ENCODE peak calls at places on chromosome 6, in five cellular contexts. Y is CD8-positive, alpha-beta memory T cell; Z is stomach; L is K562; O is adipocyte. D is an unnamed sample.
A peak's percentile ranks its signal among the peaks of the same experiment; 100 is the strongest.

GRCh38 chr6:27605401-27606342 is 132.8 kb upstream of the ZNF184 start:
- DNase-seq in Y (no peak), Z (no peak), L (peak; percentile 91), O (peak; percentile 67), D (peak; percentile 80)

GRCh38 chr6:151690768-151691562 is 116.5 kb upstream of the ESR1 start:
- DNase-seq in Y (peak; percentile 23), Z (no peak), L (no peak), O (peak; percentile 15), D (peak; percentile 50)

GRCh38 chr6:33875696-33876095 is 71.9 kb upstream of the MLN start:
- DNase-seq in Y (no peak), Z (no peak), L (no peak), O (no peak), D (no peak)

GRCh38 chr6:141133346-141133745 is 999.4 kb upstream of the GJE1 start:
- DNase-seq in Y (no peak), Z (no peak), L (no peak), O (peak; percentile 19), D (no peak)

GRCh38 chr6:144266091-144266649 is 19.0 kb upstream of the UTRN start:
- DNase-seq in Y (no peak), Z (peak; percentile 29), L (peak; percentile 23), O (peak; percentile 95), D (peak; percentile 92)

GRCh38 chr6:18289283-18289682 is 25.0 kb upstream of the DEK start:
- DNase-seq in Y (no peak), Z (no peak), L (no peak), O (no peak), D (no peak)

GRCh38 chr6:150452642-150453243 is 83.9 kb downstream of the IYD start:
- DNase-seq in Y (no peak), Z (no peak), L (no peak), O (no peak), D (no peak)

GRCh38 chr6:14948586-14949245 is 297.2 kb upstream of the JARID2 start:
- DNase-seq in Y (no peak), Z (no peak), L (no peak), O (no peak), D (no peak)

GRCh38 chr6:57224769-57225515 is 2.8 kb upstream of the RAB23 start:
- DNase-seq in Y (no peak), Z (no peak), L (peak; percentile 53), O (peak; percentile 62), D (peak; percentile 61)

GRCh38 chr6:128208078-128208477 is 307.2 kb upstream of the THEMIS start:
- DNase-seq in Y (no peak), Z (no peak), L (no peak), O (peak; percentile 29), D (peak; percentile 65)

GRCh38 chr6:163240556-163240955 is 174.0 kb upstream of the QKI start:
- DNase-seq in Y (no peak), Z (no peak), L (no peak), O (no peak), D (no peak)

GRCh38 chr6:83417880-83418663 is 12.8 kb downstream of the ME1 start:
- DNase-seq in Y (no peak), Z (no peak), L (peak; percentile 67), O (peak; percentile 83), D (peak; percentile 90)

GRCh38 chr6:170553686-170554085 is 483 bp upstream of the TBP start:
- DNase-seq in Y (no peak), Z (peak; percentile 32), L (no peak), O (peak; percentile 76), D (peak; percentile 68)

GRCh38 chr6:40845588-40845987 is 193.4 kb downstream of the UNC5CL start:
- DNase-seq in Y (no peak), Z (peak; percentile 53), L (peak; percentile 66), O (peak; percentile 54), D (peak; percentile 74)

GRCh38 chr6:80544500-80545055 is 438.1 kb downstream of the BCKDHB start:
- DNase-seq in Y (no peak), Z (no peak), L (no peak), O (peak; percentile 37), D (no peak)

GRCh38 chr6:148272084-148272483 is 70.6 kb upstream of the SASH1 start:
- DNase-seq in Y (no peak), Z (no peak), L (no peak), O (peak; percentile 92), D (peak; percentile 90)

GRCh38 chr6:143286280-143286795 is 164.2 kb downstream of the ADAT2 start:
- DNase-seq in Y (no peak), Z (no peak), L (no peak), O (peak; percentile 46), D (peak; percentile 32)

GRCh38 chr6:168214586-168215104 is 104.9 kb downstream of the DACT2 start:
- DNase-seq in Y (no peak), Z (no peak), L (no peak), O (no peak), D (no peak)

GRCh38 chr6:160714731-160715130 is 12.7 kb downstream of the PLG start:
- DNase-seq in Y (no peak), Z (no peak), L (no peak), O (peak; percentile 43), D (no peak)

GRCh38 chr6:132456700-132457143 is 55.4 kb upstream of the MOXD1 start:
- DNase-seq in Y (no peak), Z (peak; percentile 25), L (no peak), O (no peak), D (no peak)

GRCh38 chr6:6315660-6316059 is 4.8 kb downstream of the F13A1 start:
- DNase-seq in Y (no peak), Z (peak; percentile 41), L (peak; percentile 62), O (peak; percentile 50), D (peak; percentile 51)

GRCh38 chr6:116695398-116695797 is 14.4 kb downstream of the KPNA5 start:
- DNase-seq in Y (peak; percentile 9), Z (no peak), L (no peak), O (no peak), D (peak; percentile 36)
- H3K4me3 ChIP-seq in Y (no peak overlapping the region), Z (no peak overlapping the region), L (no peak overlapping the region), O (no peak overlapping the region), D (no peak overlapping the region)

GRCh38 chr6:35309611-35310264 is 12.1 kb downstream of the DEF6 start:
- DNase-seq in Y (no peak), Z (no peak), L (no peak), O (no peak), D (no peak)

GRCh38 chr6:35310265-35310831 is 12.7 kb downstream of the DEF6 start:
- DNase-seq in Y (no peak), Z (no peak), L (no peak), O (no peak), D (no peak)

GRCh38 chr6:35312763-35313125 is 15.1 kb downstream of the DEF6 start:
- DNase-seq in Y (no peak), Z (no peak), L (no peak), O (no peak), D (no peak)

GRCh38 chr6:35312076-35312762 is 14.6 kb downstream of the DEF6 start:
- DNase-seq in Y (no peak), Z (no peak), L (no peak), O (no peak), D (no peak)

DNA sequence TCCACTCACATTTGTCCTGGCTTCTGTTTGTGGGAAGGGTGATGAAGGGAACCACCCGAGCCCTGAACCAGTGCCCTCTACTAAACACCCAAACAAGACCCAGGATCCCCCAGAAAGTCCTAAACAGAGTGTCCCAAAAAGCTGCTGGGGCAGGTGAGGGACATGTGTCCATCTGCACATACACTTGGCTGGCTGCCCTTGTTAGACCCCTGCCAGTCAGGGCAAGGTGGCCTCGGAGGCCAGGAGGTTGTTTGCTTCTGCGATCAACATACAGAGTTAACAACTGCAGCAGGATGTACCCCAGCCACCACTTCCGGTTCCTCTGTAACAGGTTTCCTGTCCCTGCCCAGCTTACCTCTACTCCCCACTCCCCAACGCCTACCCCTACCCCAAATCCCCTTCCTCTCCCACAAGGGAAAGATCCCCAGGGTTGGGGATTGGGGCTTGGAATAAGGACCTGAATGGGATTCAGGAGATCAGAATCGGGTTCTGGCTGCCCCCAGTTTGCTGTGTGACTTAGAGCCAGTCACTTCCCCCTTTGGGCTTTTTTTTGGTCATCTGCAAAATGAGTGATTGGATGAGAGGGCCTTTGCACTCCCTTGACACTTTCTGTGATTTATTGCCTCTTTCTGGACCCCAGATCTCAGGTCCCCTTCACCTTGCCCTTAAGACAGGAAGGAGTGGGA is 13.9 kb downstream of the DEF6 start:
- DNase-seq in Y (peak; percentile 56), Z (no peak), L (no peak), O (no peak), D (no peak)
- H3K4me3 ChIP-seq in Y (peak overlapping the region; percentile 56), Z (no peak overlapping the region), L (no peak overlapping the region), O (no peak overlapping the region), D (no peak overlapping the region)

GRCh38 chr6:108175176-108175591 is 9.4 kb downstream of the NR2E1 start:
- DNase-seq in Y (no peak), Z (no peak), L (no peak), O (no peak), D (no peak)

GRCh38 chr6:108174371-108175175 is 8.8 kb downstream of the NR2E1 start:
- DNase-seq in Y (no peak), Z (no peak), L (peak; percentile 15), O (peak; percentile 58), D (peak; percentile 52)

GRCh38 chr6:108175592-108176279 is 9.9 kb downstream of the NR2E1 start:
- DNase-seq in Y (no peak), Z (no peak), L (peak; percentile 30), O (no peak), D (no peak)

GRCh38 chr6:108179741-108180140 is 13.9 kb downstream of the NR2E1 start:
- DNase-seq in Y (no peak), Z (no peak), L (no peak), O (no peak), D (no peak)

DNA sequence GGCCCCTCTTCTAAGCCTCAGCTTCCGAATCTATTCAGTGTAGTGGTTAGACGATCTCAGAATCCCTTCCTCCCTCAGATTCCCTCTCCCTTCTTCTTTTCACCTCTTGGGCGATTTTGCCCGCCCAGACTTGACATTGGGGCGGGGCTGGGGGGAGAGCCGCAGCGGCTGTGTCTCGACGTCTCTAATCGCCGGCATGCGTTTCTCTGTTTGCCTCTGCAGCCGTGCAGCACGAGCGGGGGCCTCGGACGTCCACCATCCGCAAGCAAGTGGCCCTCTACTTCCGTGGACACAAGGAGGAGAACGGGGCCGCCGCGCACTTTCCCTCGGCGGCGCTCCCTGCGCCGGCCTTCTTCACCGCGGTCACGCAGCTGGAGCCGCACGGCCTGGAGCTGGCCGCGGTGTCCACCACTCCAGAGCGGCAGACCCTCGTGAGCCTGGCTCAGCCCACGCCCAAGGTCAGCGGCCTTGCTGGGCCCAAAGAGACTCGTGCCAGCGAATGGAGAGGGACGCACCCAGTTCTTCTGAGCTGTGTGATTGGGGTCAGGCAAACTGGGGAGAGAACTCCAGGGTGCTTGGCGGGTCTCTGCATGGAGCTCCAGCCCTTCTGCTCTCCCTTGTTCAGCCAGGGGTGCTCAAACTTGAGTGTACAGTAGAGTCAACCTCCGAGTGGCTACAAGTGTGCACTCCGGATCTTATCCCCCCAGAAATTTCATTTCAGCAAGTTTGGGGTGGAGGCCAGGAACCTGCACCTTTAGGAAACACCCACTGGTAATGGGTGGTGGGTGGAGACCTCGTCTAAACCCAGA is 10.7 kb downstream of the NR2E1 start:
- DNase-seq in Y (no peak), Z (no peak), L (no peak), O (no peak), D (no peak)
- H3K4me3 ChIP-seq in Y (no peak overlapping the region), Z (peak overlapping the region; percentile 40), L (no peak overlapping the region), O (no peak overlapping the region), D (no peak overlapping the region)

GRCh38 chr6:29825848-29826247 is 1.8 kb upstream of the HLA-G start:
- DNase-seq in Y (no peak), Z (no peak), L (no peak), O (no peak), D (no peak)

GRCh38 chr6:29826271-29826670 is 1.4 kb upstream of the HLA-G start:
- DNase-seq in Y (no peak), Z (no peak), L (no peak), O (no peak), D (no peak)

GRCh38 chr6:29828471-29828797 is 809 bp downstream of the HLA-G start:
- DNase-seq in Y (no peak), Z (no peak), L (no peak), O (no peak), D (no peak)

GRCh38 chr6:29829766-29830165 is 2.1 kb downstream of the HLA-G start:
- DNase-seq in Y (no peak), Z (no peak), L (no peak), O (no peak), D (no peak)

GRCh38 chr6:29827579-29828470 is at the start of gene HLA-G:
- DNase-seq in Y (no peak), Z (no peak), L (no peak), O (no peak), D (no peak)
- H3K4me3 ChIP-seq in Y (no peak within 1 kb of the TSS), Z (peak within 1 kb of the TSS; percentile 42), L (no peak within 1 kb of the TSS), O (no peak within 1 kb of the TSS), D (no peak within 1 kb of the TSS)

D was measured in choroid plexus epithelial cell.